ENCODE peak calls at places on chromosomes 2 and 18, in nine cellular contexts. D, Q, H, Z, T, Y, B, N and M are unnamed samples.

GRCh38 chr2:29829841-29830240 is 91.5 kb downstream of the ALK start:
- DNase-seq in D (no peak), Q (no peak), H (no peak), Z (no peak), T (no peak), Y (no peak), B (no peak), N (no peak), M (no peak)

GRCh38 chr2:216692636-216693413 is 2.5 kb downstream of the IGFBP5 start:
- DNase-seq in D (peak), Q (no peak), H (peak), Z (peak), T (peak), Y (peak), B (no peak), N (no peak), M (no peak)

GRCh38 chr2:10343658-10344057 is 41.0 kb downstream of the HPCAL1 start:
- DNase-seq in D (no peak), Q (no peak), H (no peak), Z (no peak), T (no peak), Y (no peak), B (no peak), N (no peak), M (no peak)

GRCh38 chr18:42024131-42024530 is 69.1 kb downstream of the PIK3C3 start:
- DNase-seq in D (no peak), Q (no peak), H (no peak), Z (no peak), T (no peak), Y (no peak), B (peak), N (no peak), M (no peak)

GRCh38 chr18:47557160-47557559 is 305.7 kb upstream of the SKOR2 start:
- DNase-seq in D (no peak), Q (no peak), H (no peak), Z (no peak), T (peak), Y (no peak), B (no peak), N (no peak), M (no peak)

GRCh38 chr2:12931211-12931844 is 214.6 kb downstream of the TRIB2 start:
- DNase-seq in D (peak), Q (no peak), H (peak), Z (peak), T (peak), Y (peak), B (no peak), N (peak), M (peak)

GRCh38 chr2:33145459-33145858 is 198.7 kb downstream of the LTBP1 start:
- DNase-seq in D (no peak), Q (no peak), H (no peak), Z (no peak), T (no peak), Y (no peak), B (no peak), N (no peak), M (no peak)

GRCh38 chr2:220365023-220365422 is 737.6 kb downstream of the SLC4A3 start:
- DNase-seq in D (no peak), Q (no peak), H (no peak), Z (no peak), T (no peak), Y (no peak), B (no peak), N (no peak), M (no peak)

GRCh38 chr2:188629890-188630483 is 338.3 kb downstream of the GULP1 start:
- DNase-seq in D (no peak), Q (no peak), H (no peak), Z (no peak), T (no peak), Y (no peak), B (no peak), N (no peak), M (no peak)

GRCh38 chr2:101277111-101277510 is 24.4 kb downstream of the CNOT11 start:
- DNase-seq in D (peak), Q (no peak), H (no peak), Z (no peak), T (no peak), Y (no peak), B (no peak), N (no peak), M (no peak)

GRCh38 chr2:189409647-189410046 is 31.6 kb upstream of the WDR75 start:
- DNase-seq in D (no peak), Q (no peak), H (no peak), Z (no peak), T (no peak), Y (no peak), B (no peak), N (no peak), M (no peak)

GRCh38 chr2:24743914-24744313 is 49.3 kb downstream of the PTRHD1 start:
- DNase-seq in D (no peak), Q (no peak), H (no peak), Z (no peak), T (no peak), Y (no peak), B (no peak), N (no peak), M (no peak)

GRCh38 chr2:68741805-68742306 is 7.2 kb downstream of the ARHGAP25 start:
- DNase-seq in D (no peak), Q (peak), H (no peak), Z (no peak), T (no peak), Y (no peak), B (no peak), N (no peak), M (no peak)

GRCh38 chr2:233331536-233331935 is 22.8 kb upstream of the DGKD start:
- DNase-seq in D (no peak), Q (peak), H (no peak), Z (no peak), T (no peak), Y (no peak), B (peak), N (no peak), M (no peak)

GRCh38 chr2:151775057-151775740 is 40.9 kb upstream of the NEB start:
- DNase-seq in D (no peak), Q (no peak), H (no peak), Z (no peak), T (no peak), Y (peak), B (no peak), N (no peak), M (no peak)

GRCh38 chr18:13279181-13280065 is 60.9 kb downstream of the LDLRAD4 start:
- DNase-seq in D (no peak), Q (no peak), H (no peak), Z (no peak), T (no peak), Y (no peak), B (peak), N (no peak), M (no peak)

GRCh38 chr2:25274868-25275574 is 66.7 kb downstream of the DNMT3A start:
- DNase-seq in D (no peak), Q (no peak), H (no peak), Z (no peak), T (no peak), Y (no peak), B (no peak), N (no peak), M (no peak)

GRCh38 chr18:52844323-52844722 is 504.3 kb downstream of the DCC start:
- DNase-seq in D (no peak), Q (no peak), H (no peak), Z (no peak), T (no peak), Y (no peak), B (no peak), N (no peak), M (no peak)

GRCh38 chr18:60543646-60544045 is 171.1 kb upstream of the MC4R start:
- DNase-seq in D (no peak), Q (no peak), H (no peak), Z (no peak), T (no peak), Y (no peak), B (no peak), N (no peak), M (no peak)

GRCh38 chr2:198371329-198371728 is 566.9 kb downstream of the PLCL1 start:
- DNase-seq in D (no peak), Q (no peak), H (no peak), Z (no peak), T (no peak), Y (no peak), B (no peak), N (no peak), M (no peak)

GRCh38 chr2:108219688-108220087 is 20.1 kb upstream of the SULT1C3 start:
- DNase-seq in D (no peak), Q (no peak), H (no peak), Z (no peak), T (no peak), Y (no peak), B (no peak), N (no peak), M (no peak)

GRCh38 chr2:107376910-107377309 is 449.8 kb upstream of the RGPD4 start:
- DNase-seq in D (no peak), Q (no peak), H (no peak), Z (no peak), T (no peak), Y (no peak), B (no peak), N (no peak), M (no peak)

GRCh38 chr2:5077479-5078089 is 614.6 kb upstream of the SOX11 start:
- DNase-seq in D (no peak), Q (no peak), H (no peak), Z (peak), T (peak), Y (no peak), B (no peak), N (no peak), M (no peak)

GRCh38 chr2:99819766-99820165 is 322.6 kb downstream of the AFF3 start:
- DNase-seq in D (peak), Q (no peak), H (no peak), Z (peak), T (peak), Y (no peak), B (no peak), N (no peak), M (no peak)

GRCh38 chr18:76414936-76415621 is 80.0 kb downstream of the ZNF516 start:
- DNase-seq in D (no peak), Q (no peak), H (no peak), Z (no peak), T (no peak), Y (no peak), B (no peak), N (no peak), M (no peak)

GRCh38 chr2:222076978-222077690 is 221.7 kb downstream of the PAX3 start:
- DNase-seq in D (no peak), Q (no peak), H (no peak), Z (no peak), T (no peak), Y (no peak), B (no peak), N (no peak), M (no peak)

GRCh38 chr2:98713332-98714015 is 17.5 kb downstream of the MGAT4A start:
- DNase-seq in D (no peak), Q (no peak), H (no peak), Z (no peak), T (no peak), Y (no peak), B (peak), N (no peak), M (no peak)

GRCh38 chr2:144288428-144288827 is 231.5 kb downstream of the ZEB2 start:
- DNase-seq in D (peak), Q (no peak), H (no peak), Z (no peak), T (peak), Y (no peak), B (no peak), N (no peak), M (no peak)

GRCh38 chr2:75605770-75606535 is 40.6 kb upstream of the MRPL19 start:
- DNase-seq in D (peak), Q (no peak), H (no peak), Z (no peak), T (peak), Y (no peak), B (no peak), N (peak), M (no peak)

GRCh38 chr2:57842531-57842930 is 204.1 kb upstream of the VRK2 start:
- DNase-seq in D (no peak), Q (no peak), H (no peak), Z (no peak), T (no peak), Y (no peak), B (no peak), N (no peak), M (no peak)

GRCh38 chr2:200509227-200509607 is 651 bp downstream of the KCTD18 start:
- DNase-seq in D (peak), Q (no peak), H (no peak), Z (peak), T (peak), Y (peak), B (no peak), N (no peak), M (no peak)

GRCh38 chr18:36672437-36673344 is 156.1 kb downstream of the TPGS2 start:
- DNase-seq in D (peak), Q (no peak), H (no peak), Z (no peak), T (no peak), Y (no peak), B (no peak), N (no peak), M (no peak)

GRCh38 chr2:224293976-224294375 is 107.9 kb downstream of the FAM124B start:
- DNase-seq in D (no peak), Q (no peak), H (no peak), Z (no peak), T (peak), Y (no peak), B (no peak), N (no peak), M (no peak)
- TF ChIP-seq REST in D (no peak), Q (no peak), H (no peak), Z (no peak), T (no peak), Y (no peak), B (no peak), N (no peak), M (no peak)

GRCh38 chr2:174656671-174657171 is 59.1 kb upstream of the WIPF1 start:
- DNase-seq in D (no peak), Q (no peak), H (no peak), Z (no peak), T (no peak), Y (no peak), B (no peak), N (no peak), M (no peak)

GRCh38 chr2:174656035-174656434 is 58.4 kb upstream of the WIPF1 start:
- DNase-seq in D (no peak), Q (no peak), H (no peak), Z (no peak), T (no peak), Y (no peak), B (no peak), N (no peak), M (no peak)

GRCh38 chr2:174660984-174661675 is 63.5 kb upstream of the WIPF1 start:
- DNase-seq in D (no peak), Q (no peak), H (no peak), Z (no peak), T (no peak), Y (no peak), B (no peak), N (no peak), M (no peak)

GRCh38 chr2:174662459-174662858 is 64.9 kb upstream of the WIPF1 start:
- DNase-seq in D (peak), Q (no peak), H (no peak), Z (no peak), T (no peak), Y (no peak), B (no peak), N (no peak), M (no peak)

DNA sequence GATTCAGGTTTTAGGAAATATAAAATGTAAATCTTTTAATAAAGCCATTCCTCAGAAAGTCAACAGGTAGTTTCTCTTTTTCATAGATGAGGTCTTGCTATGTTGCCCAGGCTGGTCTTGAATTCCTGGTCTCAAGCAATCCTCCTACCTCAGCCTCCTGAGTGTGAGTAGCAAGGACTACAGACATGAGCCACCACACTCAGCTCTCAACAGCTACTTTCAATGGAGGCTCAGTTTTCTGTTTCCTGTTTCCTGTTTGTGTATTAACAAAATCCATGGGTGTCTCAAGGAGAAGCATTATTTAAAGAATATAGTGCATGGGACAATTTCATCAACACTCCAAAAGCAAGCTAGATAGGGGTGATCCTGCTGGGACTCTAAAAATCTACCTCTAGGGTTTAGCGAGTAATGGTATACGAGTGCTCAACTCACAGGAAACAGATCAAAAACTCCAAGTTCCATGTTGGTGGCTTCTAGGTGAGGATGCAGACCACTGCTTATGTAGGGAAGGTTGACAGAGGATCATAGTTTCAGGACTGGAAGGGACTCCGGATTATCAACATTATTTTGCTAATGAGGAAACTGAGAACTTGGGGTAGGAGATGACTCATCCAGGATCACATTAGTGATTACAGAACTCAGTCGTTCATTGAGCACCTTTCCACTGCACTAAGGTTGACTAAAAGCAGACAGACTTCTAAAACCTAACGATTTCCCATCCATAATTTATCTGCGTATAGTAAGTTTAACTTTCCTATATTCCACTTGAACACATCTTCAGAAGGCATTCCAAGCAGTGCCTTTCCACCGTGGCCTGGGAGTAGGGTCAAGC is 61.7 kb upstream of the WIPF1 start:
- DNase-seq in D (no peak), Q (no peak), H (no peak), Z (no peak), T (no peak), Y (no peak), B (no peak), N (no peak), M (no peak)
- TF ChIP-seq REST in D (no peak), Q (no peak), H (no peak), Z (no peak), T (no peak), Y (no peak), B (no peak), N (no peak), M (no peak)

GRCh38 chr2:217942731-217943335 is 60.0 kb downstream of the TNS1 start:
- DNase-seq in D (no peak), Q (no peak), H (no peak), Z (no peak), T (no peak), Y (no peak), B (no peak), N (peak), M (no peak)
- TF ChIP-seq REST in D (no peak), Q (no peak), H (no peak), Z (no peak), T (no peak), Y (no peak), B (no peak), N (no peak), M (no peak)

DNA sequence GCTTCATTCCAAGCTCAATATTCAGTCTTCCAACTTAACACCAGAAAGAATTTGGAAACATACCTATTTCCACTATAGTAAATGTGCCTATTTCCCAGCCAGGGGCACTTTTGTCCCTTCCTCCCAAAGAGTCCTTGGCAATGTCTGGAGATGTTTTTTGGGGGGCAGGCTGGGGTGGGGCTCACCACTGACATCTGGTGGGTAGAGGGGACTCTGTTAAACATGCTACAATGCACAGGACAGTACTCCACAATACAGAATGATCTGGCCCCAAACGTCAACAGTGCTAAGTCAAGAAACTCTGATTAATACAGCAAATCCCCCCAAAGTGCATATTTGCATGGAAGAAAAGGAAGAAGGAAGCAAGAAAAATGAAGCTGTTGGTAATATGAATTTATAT is 61.7 kb downstream of the SMIM21 start:
- DNase-seq in D (no peak), Q (no peak), H (no peak), Z (no peak), T (no peak), Y (no peak), B (no peak), N (no peak), M (no peak)
- TF ChIP-seq REST in D (no peak), Q (no peak), H (no peak), Z (no peak), T (no peak), Y (no peak), B (no peak), N (no peak), M (no peak)

DNA sequence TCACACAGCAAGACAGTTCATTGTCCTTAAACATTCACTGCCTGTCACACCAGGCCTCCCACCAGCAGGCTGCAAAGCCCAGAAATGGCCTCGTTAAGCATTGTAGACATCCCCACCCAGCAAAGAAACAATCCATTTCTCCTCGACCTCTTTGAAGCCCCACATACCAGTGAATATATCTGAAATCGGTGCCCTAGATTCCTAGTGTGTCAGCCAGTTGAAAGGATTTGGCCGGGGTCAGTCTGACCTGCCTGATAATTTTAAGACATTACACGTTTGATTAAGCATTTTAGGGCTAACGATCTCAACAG is 247.0 kb upstream of the CHAC2 start:
- DNase-seq in D (no peak), Q (no peak), H (no peak), Z (no peak), T (peak), Y (no peak), B (no peak), N (no peak), M (no peak)
- TF ChIP-seq REST in D (no peak), Q (no peak), H (no peak), Z (no peak), T (no peak), Y (no peak), B (no peak), N (no peak), M (no peak)

GRCh38 chr2:63226297-63226696 is 175.7 kb downstream of the OTX1 start:
- DNase-seq in D (no peak), Q (no peak), H (no peak), Z (no peak), T (no peak), Y (no peak), B (no peak), N (no peak), M (no peak)
- TF ChIP-seq REST in D (no peak), Q (no peak), H (no peak), Z (no peak), T (no peak), Y (no peak), B (no peak), N (no peak), M (no peak)

DNA sequence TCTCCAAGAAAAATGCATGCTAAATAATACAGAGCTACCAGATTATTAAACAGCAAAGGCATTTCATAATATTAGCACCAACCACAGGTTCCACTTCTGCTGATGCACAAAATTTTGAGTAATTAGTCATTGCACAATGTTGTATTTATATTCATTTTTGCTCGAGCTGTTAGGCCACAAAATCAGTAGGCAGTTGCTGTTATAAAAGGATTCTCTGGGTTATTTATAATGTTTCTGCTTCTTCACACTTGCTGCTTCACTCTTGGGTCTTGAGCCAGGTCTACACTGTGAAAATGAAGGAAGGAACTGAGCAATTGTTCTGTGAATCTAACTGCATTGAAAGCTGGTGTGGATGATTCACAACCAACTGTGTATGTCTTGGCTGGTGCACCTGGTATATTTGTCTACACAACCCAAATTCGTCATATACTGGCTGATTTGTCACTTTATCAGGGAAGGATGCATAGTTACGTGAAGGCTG is 38.3 kb downstream of the MRPL33 start:
- DNase-seq in D (peak), Q (peak), H (no peak), Z (no peak), T (no peak), Y (no peak), B (no peak), N (no peak), M (peak)
- TF ChIP-seq REST in D (no peak), Q (no peak), H (no peak), Z (no peak), T (no peak), Y (no peak), B (no peak), N (no peak), M (no peak)

GRCh38 chr2:227052879-227053278 is 111.1 kb downstream of the COL4A4 start:
- DNase-seq in D (no peak), Q (no peak), H (no peak), Z (no peak), T (no peak), Y (no peak), B (no peak), N (no peak), M (no peak)
- TF ChIP-seq REST in D (no peak), Q (no peak), H (no peak), Z (no peak), T (no peak), Y (no peak), B (no peak), N (no peak), M (no peak)